ENCODE peak calls at places on chromosomes 13 and 19, in seven cellular contexts. H is IMR-90, K is stomach, N is psoas muscle, Q is PC-9, F is transverse colon, X is PC-3. B is an unnamed sample. For H3K4me1, the result is how much of the 10 kb centered on the place peaks cover.

GRCh38 chr13:111586291-111586690 is 265.8 kb downstream of the TEX29 start:
- DNase-seq in H (no peak), K (peak), N (no peak), Q (no peak), F (no peak), X (no peak), B (no peak)

GRCh38 chr13:73984949-73985691 is 149.1 kb downstream of the KLF12 start:
- DNase-seq in H (no peak), K (no peak), N (no peak), Q (no peak), F (no peak), X (no peak), B (peak)

GRCh38 chr13:97856001-97856675 is 97.3 kb upstream of the IPO5 start:
- DNase-seq in H (no peak), K (no peak), N (peak), Q (no peak), F (peak), X (no peak), B (peak)

GRCh38 chr13:105471683-105472082 is 1063.8 kb downstream of the EFNB2 start:
- DNase-seq in H (peak), K (no peak), N (no peak), Q (no peak), F (no peak), X (no peak), B (no peak)

GRCh38 chr13:28541966-28542365 is 47.0 kb upstream of the FLT1 start:
- DNase-seq in H (no peak), K (no peak), N (no peak), Q (no peak), F (no peak), X (no peak), B (no peak)

GRCh38 chr13:51125495-51126226 is 14.6 kb upstream of the C13orf42 start:
- DNase-seq in H (peak), K (peak), N (peak), Q (peak), F (peak), X (peak), B (peak)

GRCh38 chr13:99198630-99199029 is 2.0 kb upstream of the UBAC2 start:
- DNase-seq in H (no peak), K (no peak), N (no peak), Q (peak), F (no peak), X (peak), B (no peak)

GRCh38 chr13:24887759-24888158 is 123.8 kb downstream of the RNF17 start:
- DNase-seq in H (no peak), K (no peak), N (no peak), Q (no peak), F (no peak), X (no peak), B (no peak)

GRCh38 chr13:95650691-95651090 is 6.2 kb upstream of the DZIP1 start:
- DNase-seq in H (no peak), K (no peak), N (no peak), Q (no peak), F (no peak), X (no peak), B (no peak)

GRCh38 chr13:91185294-91185863 is 162.1 kb upstream of the MIR17HG start:
- DNase-seq in H (peak), K (no peak), N (no peak), Q (no peak), F (no peak), X (peak), B (no peak)

GRCh38 chr13:45055902-45056648 is 64.2 kb upstream of the GTF2F2 start:
- DNase-seq in H (peak), K (no peak), N (no peak), Q (no peak), F (peak), X (peak), B (peak)

GRCh38 chr19:19420570-19421301 is 15.3 kb downstream of the GATAD2A start:
- DNase-seq in H (no peak), K (no peak), N (no peak), Q (no peak), F (no peak), X (peak), B (no peak)

GRCh38 chr19:18726417-18726767 is 42.9 kb downstream of the CRTC1 start:
- DNase-seq in H (no peak), K (no peak), N (no peak), Q (no peak), F (no peak), X (no peak), B (no peak)

GRCh38 chr19:17351815-17352435 is 14.6 kb downstream of the GTPBP3 start:
- DNase-seq in H (no peak), K (no peak), N (no peak), Q (no peak), F (no peak), X (no peak), B (peak)

GRCh38 chr19:46081928-46082727 is 41.3 kb upstream of the IGFL4 start:
- DNase-seq in H (peak), K (no peak), N (no peak), Q (peak), F (no peak), X (peak), B (no peak)

GRCh38 chr19:17719730-17720486 is 628 bp downstream of the MAP1S start:
- DNase-seq in H (no peak), K (peak), N (no peak), Q (peak), F (peak), X (peak), B (no peak)

GRCh38 chr19:42028304-42029216 is 34.5 kb upstream of the ATP1A3 start:
- DNase-seq in H (no peak), K (no peak), N (peak), Q (no peak), F (no peak), X (peak), B (no peak)

GRCh38 chr19:15010497-15011255 is 31.0 kb upstream of the SLC1A6 start:
- DNase-seq in H (no peak), K (no peak), N (peak), Q (no peak), F (no peak), X (no peak), B (no peak)

GRCh38 chr19:6233051-6233826 is 46.5 kb downstream of the MLLT1 start:
- DNase-seq in H (peak), K (peak), N (peak), Q (no peak), F (no peak), X (no peak), B (peak)

GRCh38 chr13:41017153-41017552 is 2.0 kb downstream of the ELF1 start:
- DNase-seq in H (no peak), K (peak), N (no peak), Q (no peak), F (peak), X (no peak), B (no peak)

GRCh38 chr13:51590966-51591627 is 6.8 kb downstream of the WDFY2 start:
- DNase-seq in H (peak), K (peak), N (no peak), Q (peak), F (no peak), X (peak), B (no peak)

GRCh38 chr13:52652170-52652979 is at the start of gene SUGT1:
- DNase-seq in H (peak), K (peak), N (peak), Q (peak), F (peak), X (peak), B (peak)

GRCh38 chr19:12696366-12697335 is at the start of gene FBXW9:
- DNase-seq in H (peak), K (peak), N (peak), Q (peak), F (peak), X (peak), B (peak)

GRCh38 chr19:23698711-23699520 is 11.9 kb upstream of the ZNF675 start:
- DNase-seq in H (no peak), K (peak), N (no peak), Q (no peak), F (peak), X (peak), B (no peak)

GRCh38 chr19:2867025-2867991 is at the start of gene ZNF556:
- DNase-seq in H (no peak), K (no peak), N (peak), Q (peak), F (no peak), X (peak), B (peak)

GRCh38 chr13:60645552-60646138 is 248.6 kb downstream of the TDRD3 start:
- DNase-seq in H (no peak), K (no peak), N (no peak), Q (no peak), F (no peak), X (peak), B (no peak)

GRCh38 chr13:40664100-40665060 is 2.1 kb downstream of the FOXO1 start:
- DNase-seq in H (no peak), K (peak), N (peak), Q (peak), F (peak), X (peak), B (peak)

GRCh38 chr19:44749318-44749717 is 810 bp downstream of the BCL3 start:
- DNase-seq in H (no peak), K (no peak), N (no peak), Q (no peak), F (no peak), X (no peak), B (no peak)
- H3K4me1 ChIP-seq in H (under half), K (half or more), N (under half), Q (half or more), F (half or more), X (half or more), B (under half)

DNA sequence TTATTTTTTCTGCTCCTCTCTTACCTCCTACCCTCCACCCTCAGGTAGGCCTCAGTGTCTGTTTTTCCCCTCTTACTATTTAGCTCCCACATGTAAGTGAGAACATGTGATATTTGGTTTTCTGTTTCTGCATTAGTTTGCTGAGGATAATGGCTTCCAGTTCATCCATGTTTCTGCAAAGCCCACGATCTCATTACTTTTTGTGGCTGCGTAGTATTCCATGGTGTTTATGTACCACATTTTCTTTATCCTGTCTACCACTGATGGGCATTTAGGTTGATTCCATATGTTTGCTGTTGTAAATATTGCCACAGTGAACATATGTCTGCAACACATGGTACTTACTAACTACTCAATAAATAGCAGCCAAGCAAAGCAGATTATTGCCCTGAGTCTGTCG is 56.8 kb downstream of the DNAJC15 start:
- DNase-seq in H (no peak), K (no peak), N (no peak), Q (no peak), F (no peak), X (no peak), B (no peak)
- H3K4me1 ChIP-seq in H (under half), K (under half), N (under half), Q (under half), F (under half), X (under half), B (under half)

GRCh38 chr13:50074843-50075242 is 59.6 kb downstream of the KCNRG start:
- DNase-seq in H (no peak), K (no peak), N (no peak), Q (no peak), F (no peak), X (no peak), B (no peak)
- H3K4me1 ChIP-seq in H (under half), K (under half), N (half or more), Q (half or more), F (under half), X (under half), B (under half)

GRCh38 chr19:10433131-10433536 is 12.8 kb downstream of the PDE4A start:
- DNase-seq in H (no peak), K (peak), N (peak), Q (no peak), F (no peak), X (no peak), B (no peak)

GRCh38 chr19:10432736-10433130 is 12.4 kb downstream of the PDE4A start:
- DNase-seq in H (no peak), K (peak), N (peak), Q (no peak), F (no peak), X (no peak), B (no peak)

GRCh38 chr19:10431254-10431942 is 11.1 kb downstream of the PDE4A start:
- DNase-seq in H (no peak), K (peak), N (peak), Q (no peak), F (peak), X (peak), B (peak)

GRCh38 chr19:10430505-10431253 is 10.3 kb downstream of the PDE4A start:
- DNase-seq in H (peak), K (peak), N (peak), Q (no peak), F (peak), X (peak), B (peak)

DNA sequence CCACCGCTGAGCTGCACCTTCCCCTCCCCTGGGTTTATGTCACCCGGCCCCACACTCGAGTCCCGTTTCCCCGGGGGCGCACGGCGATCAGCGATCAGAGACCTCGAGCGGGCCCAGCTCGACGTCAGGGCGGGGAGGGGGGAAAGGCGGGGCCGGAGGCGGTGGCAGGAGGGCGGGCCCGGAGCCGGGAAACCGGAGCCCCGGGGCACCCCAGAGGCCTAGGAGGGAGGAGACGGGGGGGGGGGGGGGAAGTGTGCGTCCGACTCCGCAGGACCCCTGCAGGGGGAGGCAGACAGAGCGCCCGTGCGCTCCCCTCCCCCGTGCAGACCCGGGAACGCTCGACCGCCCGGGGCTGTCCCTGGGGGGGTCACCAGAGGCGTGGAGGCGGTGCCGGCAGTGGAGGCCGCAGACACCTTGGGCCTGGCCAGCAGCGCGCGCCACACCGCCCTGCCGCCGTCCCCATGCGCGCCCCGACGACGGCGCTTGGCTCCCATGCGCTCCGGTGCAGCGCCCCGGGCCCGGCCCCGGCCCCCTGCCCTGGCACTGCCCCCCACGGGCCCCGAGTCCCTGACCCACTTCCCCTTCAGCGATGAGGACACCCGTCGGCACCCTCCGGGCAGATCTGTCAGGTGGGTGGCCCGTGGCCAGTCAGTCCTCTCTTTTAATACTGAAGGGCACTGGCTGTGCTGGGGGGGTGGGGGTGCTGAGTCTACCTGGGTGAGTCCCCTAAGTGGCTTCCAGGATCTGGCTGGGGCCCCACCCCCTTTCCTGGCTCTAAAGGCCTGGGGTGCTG is 11.8 kb downstream of the PDE4A start:
- DNase-seq in H (no peak), K (peak), N (peak), Q (peak), F (peak), X (peak), B (peak)
- H3K4me1 ChIP-seq in H (under half), K (under half), N (under half), Q (under half), F (under half), X (under half), B (under half)

DNA sequence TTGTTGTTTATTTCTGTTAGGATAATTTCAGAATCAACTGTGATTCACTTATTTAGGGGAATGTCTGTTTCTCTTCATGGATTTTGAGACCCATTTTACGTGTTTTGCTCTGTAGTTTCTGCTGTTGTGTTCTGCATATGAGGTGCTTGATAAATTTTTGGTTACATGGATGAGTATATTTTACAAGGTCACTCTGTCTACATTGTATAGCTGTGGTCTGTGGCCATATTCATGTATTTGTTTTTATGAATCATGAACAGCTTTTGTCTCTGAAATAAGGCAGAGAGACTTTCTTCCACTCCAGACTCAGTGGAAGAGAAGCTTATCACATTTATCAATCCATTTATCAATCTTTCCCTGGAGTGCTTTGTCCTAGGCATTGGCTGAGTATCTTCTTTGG is 56.6 kb downstream of the PDS5B start:
- DNase-seq in H (no peak), K (no peak), N (no peak), Q (no peak), F (no peak), X (peak), B (no peak)
- H3K4me1 ChIP-seq in H (under half), K (under half), N (under half), Q (under half), F (under half), X (under half), B (under half)

DNA sequence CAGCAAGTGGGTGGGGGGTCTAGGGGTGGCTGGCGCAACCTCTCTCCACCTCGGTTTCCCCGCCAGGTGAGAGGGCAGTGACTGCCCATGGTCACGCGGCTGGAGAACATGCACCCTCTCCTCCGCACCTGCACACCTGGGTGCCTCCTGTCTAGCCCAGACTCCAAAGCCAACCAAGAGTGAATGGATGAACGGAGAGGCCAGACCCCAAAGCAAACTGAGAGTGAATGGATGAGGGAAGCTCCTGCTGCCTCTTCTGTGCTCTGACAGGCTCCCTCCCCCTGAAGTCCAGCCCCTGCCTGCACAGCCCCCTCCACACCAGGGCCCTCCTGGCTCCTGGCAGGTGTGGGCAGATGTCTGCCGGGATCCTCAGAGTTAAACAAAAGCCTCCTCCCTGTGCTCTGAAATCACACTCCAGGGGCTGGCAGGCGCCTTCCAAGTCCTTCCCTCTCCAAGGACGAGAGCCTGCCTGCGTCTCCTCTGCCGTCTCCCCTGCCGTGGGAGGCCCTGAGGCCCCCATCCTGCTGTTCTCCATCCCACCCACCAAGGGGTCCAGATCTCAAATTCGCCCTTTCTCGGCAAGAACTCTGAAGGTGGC is 2.2 kb downstream of the SBNO2 start:
- DNase-seq in H (no peak), K (peak), N (peak), Q (no peak), F (no peak), X (peak), B (no peak)
- H3K4me1 ChIP-seq in H (under half), K (under half), N (under half), Q (under half), F (under half), X (half or more), B (under half)

DNA sequence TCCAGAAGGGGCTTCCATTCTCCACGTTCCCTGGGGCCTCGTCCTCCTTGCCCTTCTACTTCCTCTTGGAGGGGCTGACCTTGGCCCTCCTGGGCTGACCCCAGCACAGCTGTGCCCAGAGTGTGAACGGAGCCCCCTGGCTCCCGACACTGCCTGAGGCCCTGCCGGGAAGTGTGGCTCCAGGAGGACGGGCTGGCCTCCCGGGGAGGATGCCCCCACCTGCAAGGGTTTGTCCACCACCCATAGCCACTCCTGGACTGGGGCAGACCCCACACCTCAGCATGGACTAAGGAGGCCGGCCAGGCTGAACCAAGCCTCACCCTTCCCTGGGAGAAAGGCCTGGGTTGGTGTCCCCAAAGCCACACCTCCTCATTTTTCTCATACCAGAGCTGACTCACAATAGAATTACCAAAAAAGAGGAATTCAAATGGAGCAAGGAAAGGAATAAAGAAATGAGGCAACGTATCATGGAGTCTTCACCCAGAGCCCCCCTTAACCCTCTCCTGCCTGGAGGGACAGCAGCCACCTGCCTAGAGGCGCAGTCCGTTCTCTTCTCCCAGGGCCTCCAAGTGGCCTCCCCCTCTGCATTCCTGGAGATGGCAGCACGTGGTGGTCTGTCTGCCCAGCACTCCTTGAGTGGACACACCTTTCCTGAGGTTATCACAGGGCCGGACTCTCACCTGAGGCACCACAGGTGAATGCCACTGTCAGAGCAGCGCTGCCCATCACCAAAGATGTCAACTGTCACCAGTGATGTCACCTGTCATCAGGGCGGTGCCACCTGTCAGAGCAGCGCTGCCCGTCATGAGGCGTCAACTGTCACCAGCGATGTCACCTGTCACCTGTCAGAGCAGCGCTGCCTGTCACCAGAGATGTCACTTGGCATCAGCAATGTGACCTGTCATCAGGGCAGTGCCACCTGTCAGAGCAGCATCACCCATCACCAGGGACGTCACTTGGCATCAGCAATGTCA is 3.1 kb upstream of the C13orf46 start:
- DNase-seq in H (peak), K (no peak), N (peak), Q (peak), F (no peak), X (peak), B (peak)
- H3K4me1 ChIP-seq in H (under half), K (under half), N (under half), Q (under half), F (under half), X (under half), B (under half)

B was measured in right cardiac atrium.